ENCODE peak calls at places on chromosomes 16 and 17, in six cellular contexts. N is stimulated activated CD8-positive, alpha-beta memory T cell treated with anti-CD3 and anti-CD28 coated beads, Interleukin-7, amount 100 ng/mL, for 24 hours; E is nephron progenitor cell; K is left colon; L is RPMI7951; O is NCI-H774. M is an unnamed sample.

GRCh38 chr17:48478224-48479013 is 48.4 kb upstream of the SKAP1 start:
- DNase-seq in N (no peak), E (no peak), K (no peak), L (no peak), O (no peak), M (no peak)

GRCh38 chr17:64773836-64774761 is 112.0 kb upstream of the SMURF2 start:
- DNase-seq in N (no peak), E (peak), K (peak), L (peak), O (peak), M (peak)

GRCh38 chr16:20740901-20741491 is 622 bp downstream of the THUMPD1 start:
- DNase-seq in N (peak), E (peak), K (peak), L (peak), O (peak), M (peak)

GRCh38 chr16:28935333-28935732 is 3.6 kb downstream of the CD19 start:
- DNase-seq in N (no peak), E (no peak), K (no peak), L (peak), O (no peak), M (no peak)

GRCh38 chr17:18026408-18026776 is 12.6 kb downstream of the ATPAF2 start:
- DNase-seq in N (no peak), E (no peak), K (no peak), L (peak), O (peak), M (no peak)

GRCh38 chr16:66207139-66207863 is 159.2 kb upstream of the CDH5 start:
- DNase-seq in N (no peak), E (no peak), K (no peak), L (no peak), O (no peak), M (peak)

GRCh38 chr17:28211811-28212210 is 107.2 kb upstream of the TMEM97 start:
- DNase-seq in N (no peak), E (no peak), K (no peak), L (no peak), O (no peak), M (no peak)

GRCh38 chr16:2529061-2529931 is 1.9 kb downstream of the CEMP1 start:
- DNase-seq in N (no peak), E (no peak), K (peak), L (no peak), O (no peak), M (no peak)

GRCh38 chr16:17544785-17545184 is 74.0 kb upstream of the XYLT1 start:
- DNase-seq in N (no peak), E (no peak), K (peak), L (no peak), O (no peak), M (peak)

GRCh38 chr17:31696703-31697325 is 162.2 kb downstream of the COPRS start:
- DNase-seq in N (no peak), E (no peak), K (no peak), L (no peak), O (no peak), M (peak)

GRCh38 chr17:40556884-40557414 is 8.3 kb downstream of the CCR7 start:
- DNase-seq in N (no peak), E (no peak), K (no peak), L (no peak), O (no peak), M (no peak)

GRCh38 chr17:65545708-65546523 is 15.5 kb downstream of the AXIN2 start:
- DNase-seq in N (no peak), E (no peak), K (no peak), L (no peak), O (no peak), M (no peak)

M was measured in H1.